ENCODE peak calls at places on chromosome 6, in ten cellular contexts. D is fibroblast of pulmonary artery, U is A549, C is WERI-Rb-1, W is osteoblast, K is fibroblast of lung, P is aorta, Q is GM23338, B is left lung, X is choroid plexus epithelial cell. O is an unnamed sample.

GRCh38 chr6:142592876-142593275 is 291.1 kb downstream of the ADGRG6 start:
- DNase-seq in W (no peak), C (no peak), P (no peak), B (no peak), D (no peak), K (no peak), U (no peak), Q (no peak), X (no peak), O (no peak)

GRCh38 chr6:5084787-5085637 is at the start of gene PPP1R3G:
- DNase-seq in Q (peak), P (peak), K (peak), X (peak), B (peak), U (no peak), D (peak), W (peak), C (peak), O (peak)

GRCh38 chr6:65004283-65004682 is 702.7 kb downstream of the EYS start:
- DNase-seq in B (no peak), Q (no peak), P (no peak), U (no peak), W (no peak), D (no peak), C (no peak), X (no peak), K (no peak), O (no peak)

GRCh38 chr6:44642870-44643522 is 255.5 kb downstream of the CDC5L start:
- DNase-seq in Q (no peak), W (no peak), B (no peak), U (no peak), K (no peak), X (peak), C (no peak), P (no peak), D (no peak), O (no peak)

GRCh38 chr6:3280091-3280490 is 21.3 kb downstream of the PSMG4 start:
- DNase-seq in D (no peak), Q (peak), C (peak), K (no peak), U (no peak), P (no peak), B (no peak), W (peak), X (no peak), O (no peak)

GRCh38 chr6:31621320-31621939 is 915 bp downstream of the PRRC2A start:
- DNase-seq in Q (no peak), P (no peak), C (no peak), X (no peak), B (no peak), D (no peak), U (no peak), W (peak), K (no peak), O (no peak)

GRCh38 chr6:23601811-23602340 is 524.1 kb upstream of the NRSN1 start:
- DNase-seq in D (no peak), P (no peak), U (no peak), W (no peak), X (peak), B (no peak), K (no peak), C (no peak), Q (no peak), O (no peak)

GRCh38 chr6:108736832-108737231 is 111.4 kb upstream of the ARMC2 start:
- DNase-seq in D (peak), P (peak), Q (peak), U (peak), B (peak), W (peak), K (peak), C (no peak), X (peak), O (peak)

GRCh38 chr6:3063733-3064700 is 4.3 kb upstream of the RIPK1 start:
- DNase-seq in W (peak), Q (peak), P (peak), C (peak), K (peak), U (peak), D (peak), B (peak), X (peak), O (peak)

GRCh38 chr6:139336994-139337393 is 37.5 kb downstream of the CITED2 start:
- DNase-seq in P (no peak), C (no peak), D (no peak), Q (no peak), X (no peak), U (no peak), B (no peak), W (no peak), K (no peak), O (no peak)

GRCh38 chr6:139335447-139336210 is 38.8 kb downstream of the CITED2 start:
- DNase-seq in W (no peak), K (no peak), P (no peak), B (no peak), U (no peak), D (no peak), Q (no peak), X (no peak), C (no peak), O (no peak)

GRCh38 chr6:139336488-139336887 is 38.0 kb downstream of the CITED2 start:
- DNase-seq in B (peak), P (peak), Q (no peak), D (peak), K (peak), C (no peak), X (peak), W (no peak), U (no peak), O (no peak)

GRCh38 chr6:139337830-139338229 is 36.6 kb downstream of the CITED2 start:
- DNase-seq in K (peak), U (no peak), Q (no peak), B (peak), X (no peak), P (peak), C (no peak), W (no peak), D (no peak), O (no peak)

DNA sequence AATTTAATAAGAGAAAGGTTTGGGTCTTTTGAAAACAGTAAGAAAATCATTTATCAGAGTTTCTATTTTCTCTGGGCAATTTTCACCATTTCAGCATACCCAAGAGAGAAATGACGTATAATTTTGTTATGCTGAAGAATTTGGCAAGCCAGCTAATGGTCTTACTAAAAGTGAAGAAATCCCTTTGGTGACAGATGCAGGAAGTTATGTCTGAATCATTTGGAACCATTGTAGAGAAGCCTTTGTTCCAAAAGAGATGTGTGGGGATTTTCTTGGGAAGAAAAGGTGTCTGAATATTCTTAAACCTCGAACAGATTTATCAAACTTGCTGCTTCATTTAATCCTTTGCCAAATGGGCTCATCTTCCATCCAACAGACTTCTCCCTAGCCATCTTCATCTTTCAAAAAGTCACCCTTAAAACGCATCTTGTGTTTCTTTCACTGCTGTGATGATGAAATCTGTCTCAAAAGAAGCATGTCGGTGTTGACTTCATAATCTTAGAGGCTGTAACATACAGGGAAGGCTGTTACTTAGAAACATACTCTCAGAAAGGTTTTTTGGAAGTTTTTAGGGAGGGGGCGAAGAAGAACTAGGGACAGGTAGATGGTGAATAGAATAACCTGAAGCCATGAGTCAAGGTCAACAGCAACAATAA is 39.5 kb downstream of the CITED2 start:
- DNase-seq in C (no peak), Q (no peak), X (peak), B (no peak), K (peak), W (peak), D (peak), U (no peak), P (no peak), O (no peak)
- H3K4me3 ChIP-seq in C (no peak), Q (no peak), X (no peak), B (no peak), K (no peak), W (peak), D (no peak), U (no peak), P (no peak), O (no peak)

DNA sequence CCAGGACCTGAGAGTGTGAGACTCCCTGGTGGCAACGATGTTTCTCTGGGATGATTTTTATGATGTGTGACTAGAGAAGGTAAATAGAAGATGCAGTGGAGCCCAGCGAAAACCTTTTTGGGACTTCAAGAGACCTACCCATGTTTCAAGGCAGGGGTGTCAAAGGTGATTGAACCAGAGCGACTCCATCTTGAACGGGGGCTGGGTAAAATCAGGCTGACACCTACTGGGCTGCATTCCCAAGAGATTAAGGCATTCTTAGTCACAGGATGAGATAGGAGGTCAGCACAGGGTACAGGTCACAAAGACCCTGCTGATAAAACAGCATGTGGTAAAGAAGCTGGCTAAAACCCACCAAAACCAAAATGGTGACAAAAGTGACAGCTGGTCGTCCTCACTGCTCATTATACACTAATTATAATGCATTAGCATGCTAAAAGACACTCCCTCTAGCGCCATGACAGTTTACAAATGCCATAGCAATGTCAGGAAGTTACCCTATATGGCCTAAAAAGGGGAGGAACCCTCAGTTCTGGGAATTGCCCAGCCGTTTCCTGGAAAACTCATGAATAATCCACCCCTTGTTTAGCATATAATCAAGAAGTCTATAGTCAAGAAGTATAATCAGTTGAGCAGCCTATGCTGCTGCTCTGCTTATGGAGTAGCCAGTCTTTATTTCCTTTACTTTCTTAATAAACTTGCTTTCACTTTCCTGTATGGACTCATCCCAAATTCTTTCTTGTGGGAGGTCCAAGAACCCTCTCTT is 526.4 kb downstream of the QKI start:
- DNase-seq in K (peak), C (no peak), X (no peak), D (peak), B (no peak), Q (no peak), U (no peak), W (no peak), P (no peak), O (no peak)
- H3K4me3 ChIP-seq in K (no peak), C (no peak), X (no peak), D (no peak), B (no peak), Q (no peak), U (no peak), W (no peak), P (no peak), O (no peak)

GRCh38 chr6:89100114-89100513 is 17.8 kb downstream of the SRSF12 start:
- DNase-seq in K (no peak), D (no peak), Q (no peak), B (no peak), X (no peak), C (no peak), W (no peak), P (no peak), U (no peak), O (no peak)
- H3K4me3 ChIP-seq in K (no peak), D (no peak), Q (no peak), B (no peak), X (no peak), C (no peak), W (no peak), P (no peak), U (no peak), O (no peak)

DNA sequence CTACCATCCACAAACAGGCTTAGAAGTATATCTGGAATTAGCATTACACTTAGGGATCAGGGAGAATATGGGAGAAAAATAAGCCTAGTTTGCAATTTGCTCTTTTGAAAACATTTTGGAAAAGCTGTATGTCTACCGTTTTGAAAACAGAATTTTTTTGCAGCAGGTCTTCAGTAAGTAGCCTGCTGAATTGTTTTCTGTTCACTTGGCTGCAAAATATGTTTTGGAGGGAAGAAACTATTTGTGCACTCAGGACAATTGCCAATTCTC is 39.6 kb downstream of the ILRUN start:
- DNase-seq in W (no peak), D (no peak), Q (no peak), U (no peak), B (no peak), C (no peak), K (no peak), P (no peak), X (peak), O (no peak)
- H3K4me3 ChIP-seq in W (peak), D (peak), Q (no peak), U (peak), B (peak), C (no peak), K (peak), P (peak), X (peak), O (no peak)

DNA sequence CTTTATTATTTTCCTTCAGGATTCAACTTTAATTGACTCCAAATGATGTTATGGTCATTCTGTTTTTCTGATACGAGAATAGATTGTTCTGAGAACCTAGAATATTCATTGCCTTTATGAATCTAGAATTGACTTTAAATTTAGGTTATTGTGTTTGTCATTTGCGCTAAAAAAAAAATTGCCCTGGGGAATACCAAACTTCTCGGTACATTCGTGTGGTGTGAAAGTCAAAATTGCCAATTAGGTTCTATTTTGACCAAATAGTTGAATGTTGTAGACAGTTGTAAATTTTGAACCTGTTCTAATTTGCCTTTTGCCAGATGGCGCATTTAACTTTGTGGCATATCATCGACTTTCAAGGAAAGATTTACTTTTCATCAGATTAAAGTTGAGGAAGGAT is 3.0 kb downstream of the WTAP start:
- DNase-seq in Q (no peak), U (no peak), K (no peak), P (no peak), C (no peak), X (no peak), W (peak), B (no peak), D (no peak), O (no peak)
- H3K4me3 ChIP-seq in Q (peak), U (no peak), K (no peak), P (no peak), C (no peak), X (no peak), W (no peak), B (no peak), D (peak), O (no peak)

GRCh38 chr6:170584954-170585498 is 589 bp upstream of the PDCD2 start:
- DNase-seq in W (no peak), P (no peak), X (no peak), B (no peak), K (no peak), C (no peak), D (no peak), U (no peak), Q (peak), O (peak)
- H3K4me3 ChIP-seq in W (peak), P (peak), X (peak), B (peak), K (peak), C (peak), D (peak), U (peak), Q (peak), O (peak)

DNA sequence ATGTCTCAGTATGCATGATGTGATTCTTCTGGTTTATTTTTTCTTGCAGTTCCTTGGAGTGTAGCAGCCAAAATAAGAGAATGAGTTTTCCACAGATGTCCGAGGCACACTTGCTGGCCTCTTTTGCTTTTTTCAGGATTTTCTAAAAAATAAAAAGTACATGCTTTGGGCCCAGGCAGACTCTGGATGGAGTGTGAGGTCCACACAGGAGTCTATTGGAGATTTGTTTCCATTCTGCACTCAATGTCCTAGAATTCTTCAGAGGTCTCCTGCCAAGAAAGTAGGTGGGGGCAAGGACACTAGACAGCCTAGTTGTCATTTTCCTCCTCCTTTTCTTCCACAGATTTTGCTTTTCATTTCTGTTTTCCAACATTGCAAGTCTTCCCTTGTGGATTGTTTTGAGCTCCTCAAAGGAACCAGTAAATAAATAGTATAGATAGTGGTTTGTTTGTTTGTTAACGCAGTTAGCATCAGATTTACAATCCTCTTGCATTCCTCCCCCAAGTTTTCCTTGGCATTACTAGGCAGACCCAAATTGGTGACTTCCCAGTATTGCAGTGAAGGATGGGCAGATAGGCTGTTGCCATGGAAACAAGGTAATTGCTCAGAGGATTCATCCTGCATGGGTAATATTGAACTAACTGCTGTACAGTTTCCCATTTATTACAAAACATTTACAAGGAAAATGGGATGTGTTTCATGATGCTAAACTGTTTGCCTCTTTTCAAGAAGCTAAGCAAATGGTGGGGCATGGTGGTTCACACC is 477.4 kb downstream of the EPM2A start:
- DNase-seq in B (no peak), D (no peak), C (no peak), Q (no peak), P (no peak), K (no peak), U (no peak), X (no peak), W (no peak), O (no peak)
- H3K4me3 ChIP-seq in B (no peak), D (no peak), C (no peak), Q (no peak), P (no peak), K (no peak), U (no peak), X (no peak), W (no peak), O (no peak)

GRCh38 chr6:28446818-28447511 is 3.7 kb upstream of the ZSCAN23 start:
- DNase-seq in K (peak), U (no peak), W (peak), X (peak), B (no peak), P (no peak), C (no peak), Q (peak), D (peak), O (peak)
- H3K4me3 ChIP-seq in K (peak), U (peak), W (peak), X (peak), B (no peak), P (no peak), C (no peak), Q (peak), D (peak), O (peak)

GRCh38 chr6:164927288-164928040 is 381.9 kb downstream of the C6orf118 start:
- DNase-seq in Q (peak), C (peak), D (peak), U (peak), B (no peak), W (peak), K (peak), P (peak), X (peak), O (peak)
- H3K4me3 ChIP-seq in Q (no peak), C (peak), D (no peak), U (no peak), B (no peak), W (peak), K (no peak), P (no peak), X (no peak), O (no peak)

DNA sequence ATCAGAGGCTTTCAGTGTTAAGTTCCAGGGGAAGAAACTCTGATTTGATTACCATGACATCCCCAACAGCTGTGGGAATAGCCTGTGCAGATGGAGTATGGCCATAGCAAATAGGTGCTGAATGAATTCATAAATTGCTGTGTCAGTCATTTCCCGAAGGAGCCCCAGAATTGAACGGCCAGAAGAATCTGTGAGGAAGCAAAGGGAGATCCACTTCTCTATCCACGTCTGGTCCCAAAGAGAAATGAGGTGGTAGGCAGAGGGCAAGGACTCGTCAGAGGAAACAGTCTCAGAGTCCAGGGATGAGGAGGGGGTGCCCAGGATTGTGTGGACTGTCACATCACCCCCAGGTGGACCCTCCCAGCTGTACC is 3.1 kb upstream of the TAF8 start:
- DNase-seq in D (no peak), K (no peak), W (no peak), B (no peak), Q (no peak), U (no peak), C (no peak), P (no peak), X (no peak), O (no peak)
- H3K4me3 ChIP-seq in D (peak), K (no peak), W (no peak), B (peak), Q (no peak), U (peak), C (no peak), P (no peak), X (peak), O (no peak)

O was measured in H7.